ENCODE peak calls at places on chromosomes 11 and 22, in six cellular contexts. V is left ventricle myocardium inferior, P is left lung, U is cardiac muscle cell, T is colonic mucosa, N is AG04450. H is an unnamed sample.

GRCh38 chr11:108559340-108559739 is 34.2 kb downstream of the EXPH5 start:
- DNase-seq in V (no peak), P (no peak), U (no peak), N (no peak), T (no peak), H (peak)

GRCh38 chr22:46719921-46720320 is 18.1 kb downstream of the CERK start:
- DNase-seq in T (no peak), N (no peak), V (no peak), U (no peak), P (no peak), H (no peak)

GRCh38 chr22:19239464-19239863 is 52.1 kb downstream of the CLTCL1 start:
- DNase-seq in T (no peak), U (no peak), P (no peak), N (no peak), V (no peak), H (no peak)

GRCh38 chr22:36160499-36160942 is at the start of gene APOL3:
- DNase-seq in V (peak), P (peak), U (no peak), T (peak), N (no peak), H (no peak)

GRCh38 chr11:44402466-44403075 is 92.6 kb upstream of the ALX4 start:
- DNase-seq in P (no peak), V (no peak), N (no peak), U (no peak), T (no peak), H (no peak)

GRCh38 chr11:34219862-34220490 is 114.5 kb downstream of the NAT10 start:
- DNase-seq in V (peak), N (no peak), U (no peak), P (no peak), T (no peak), H (no peak)

GRCh38 chr11:85170184-85170583 is 457.0 kb downstream of the DLG2 start:
- DNase-seq in V (no peak), P (no peak), U (no peak), N (peak), T (no peak), H (no peak)

GRCh38 chr11:102449651-102450570 is 2.7 kb downstream of the TMEM123 start:
- DNase-seq in V (no peak), P (no peak), T (no peak), U (no peak), N (no peak), H (no peak)

GRCh38 chr11:23990346-23990745 is 506.5 kb upstream of the LUZP2 start:
- DNase-seq in N (no peak), U (no peak), V (no peak), T (no peak), P (no peak), H (no peak)

GRCh38 chr22:20957691-20958440 is 9.2 kb upstream of the AIFM3 start:
- DNase-seq in N (no peak), P (peak), V (peak), T (peak), U (peak), H (no peak)

GRCh38 chr11:108975641-108976071 is 310.8 kb downstream of the DDX10 start:
- DNase-seq in U (peak), V (peak), N (no peak), P (no peak), T (no peak), H (no peak)

GRCh38 chr11:120781486-120782120 is 242.3 kb upstream of the TBCEL start:
- DNase-seq in U (no peak), P (no peak), V (no peak), N (no peak), T (no peak), H (no peak)

GRCh38 chr11:17747131-17747955 is 12.8 kb downstream of the KCNC1 start:
- DNase-seq in V (no peak), U (no peak), N (no peak), P (no peak), T (no peak), H (no peak)

GRCh38 chr11:93020248-93021088 is 51.0 kb downstream of the MTNR1B start:
- DNase-seq in V (no peak), U (no peak), T (no peak), P (no peak), N (peak), H (no peak)

GRCh38 chr11:60838132-60838531 is 3.8 kb upstream of the CCDC86 start:
- DNase-seq in V (no peak), N (no peak), U (peak), P (no peak), T (no peak), H (no peak)

GRCh38 chr11:112634551-112634950 is 326.7 kb upstream of the NCAM1 start:
- DNase-seq in V (no peak), P (no peak), U (no peak), N (no peak), T (no peak), H (no peak)

GRCh38 chr11:10480026-10480425 is 25.0 kb downstream of the AMPD3 start:
- DNase-seq in N (no peak), P (no peak), T (no peak), V (no peak), U (no peak), H (no peak)

GRCh38 chr11:108112059-108112458 is 9.3 kb upstream of the ACAT1 start:
- DNase-seq in V (no peak), U (no peak), T (no peak), N (no peak), P (no peak), H (no peak)

DNA sequence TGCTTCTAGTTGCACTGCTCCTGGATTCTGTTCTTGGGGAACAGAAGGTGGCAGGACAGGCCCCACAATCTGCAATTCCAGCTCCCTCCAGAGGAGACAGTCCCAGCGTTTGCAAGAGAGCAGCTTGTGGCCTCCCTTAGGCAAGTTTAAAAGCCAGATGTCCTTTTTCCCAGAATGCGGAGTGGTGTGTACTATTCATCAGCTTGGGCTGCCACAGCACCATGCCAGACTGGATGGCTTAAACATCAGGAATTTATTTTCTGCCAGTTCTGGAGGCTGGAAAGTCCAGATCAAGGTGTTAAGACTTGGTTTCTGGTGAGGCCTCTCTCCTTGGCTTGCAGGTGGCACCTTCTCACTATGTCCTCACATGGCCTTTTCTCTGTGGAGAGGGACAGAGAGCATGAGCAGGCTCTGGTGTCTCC is 11.7 kb downstream of the MIAT start:
- DNase-seq in P (no peak), U (peak), V (no peak), N (no peak), T (no peak), H (no peak)
- TF ChIP-seq CTCF in P (no peak), U (no peak), V (peak), N (peak), T (no peak), H (peak)

DNA sequence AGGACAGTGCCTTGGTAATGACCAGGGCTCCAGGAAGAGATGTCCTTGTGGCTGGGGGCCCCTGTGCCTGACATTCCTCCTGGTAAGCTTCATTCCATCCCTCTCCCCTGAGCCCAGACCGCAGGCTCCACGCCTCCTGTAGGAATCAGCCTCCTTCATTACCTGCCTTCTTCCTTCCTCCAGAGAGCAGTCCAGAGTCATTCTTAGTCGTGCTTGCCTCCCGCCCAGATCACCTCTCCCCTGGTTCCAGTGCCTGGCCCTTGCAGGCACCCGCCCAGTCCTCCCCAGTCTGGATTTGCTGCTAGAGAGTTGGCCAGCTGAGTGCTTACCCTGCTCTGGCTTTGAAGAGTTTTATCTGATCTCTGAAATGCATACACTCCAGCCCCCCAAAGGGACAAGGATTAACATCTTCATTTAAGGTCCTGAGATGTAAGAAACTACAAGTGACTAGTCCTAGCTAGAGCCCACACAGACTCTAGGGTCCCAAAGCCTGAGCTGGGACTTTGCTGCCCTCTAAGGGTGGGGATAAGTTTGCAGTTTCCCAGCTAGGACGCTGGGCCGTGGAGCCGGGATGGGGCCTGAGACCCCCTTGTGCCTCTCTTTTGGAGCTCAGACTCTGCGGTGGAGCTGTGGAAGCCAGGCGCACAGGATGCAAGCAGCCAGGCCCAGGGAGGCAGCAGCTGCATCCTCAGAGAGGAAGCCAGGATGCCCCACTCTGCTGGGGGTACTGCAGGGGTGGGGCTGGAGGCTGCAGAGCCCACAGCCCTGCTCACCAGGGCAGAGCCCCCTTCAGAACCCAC is 1.6 kb downstream of the NR1H3 start:
- DNase-seq in P (no peak), N (no peak), V (no peak), U (peak), T (peak), H (no peak)
- H3K4me3 ChIP-seq in P (peak), N (no peak), V (peak), U (no peak), T (no peak), H (no peak)

GRCh38 chr11:125625225-125625593 is 246 bp downstream of the CHEK1 start:
- DNase-seq in U (no peak), P (no peak), V (no peak), N (no peak), T (no peak), H (peak)

GRCh38 chr11:125624756-125625213 is at the start of gene CHEK1:
- DNase-seq in P (no peak), T (no peak), V (no peak), U (no peak), N (no peak), H (no peak)

GRCh38 chr11:125626381-125626950 is 1.5 kb downstream of the CHEK1 start:
- DNase-seq in T (no peak), V (no peak), P (no peak), N (no peak), U (peak), H (no peak)

GRCh38 chr11:125627236-125627910 is 2.4 kb downstream of the CHEK1 start:
- DNase-seq in U (no peak), T (no peak), P (no peak), V (no peak), N (no peak), H (no peak)

GRCh38 chr11:125625594-125626380 is 824 bp downstream of the CHEK1 start:
- DNase-seq in T (peak), V (peak), P (peak), N (peak), U (peak), H (peak)
- TF ChIP-seq CTCF in T (no peak), V (no peak), P (no peak), N (no peak), U (no peak), H (no peak)

GRCh38 chr11:46295312-46295995 is 18.0 kb downstream of the CREB3L1 start:
- DNase-seq in P (peak), U (peak), T (no peak), N (no peak), V (peak), H (no peak)
- H3K4me3 ChIP-seq in P (peak), U (peak), T (peak), N (peak), V (peak), H (peak)